ENCODE peak calls at places on chromosomes 3 and 15, in six cellular contexts. I is pancreas, P is Peyer's patch, S is heart right ventricle, L is stomach, K is esophagus squamous epithelium. D is an unnamed sample. For H3K36me3 and H3K4me1, the result is how much of the 10 kb centered on the place peaks cover.

GRCh38 chr3:155753038-155753647 is 8.3 kb upstream of the PLCH1 start:
- DNase-seq in L (no peak), S (no peak), K (no peak), P (no peak), I (no peak), D (no peak)

GRCh38 chr3:120039642-120040610 is 54.3 kb downstream of the GSK3B start:
- DNase-seq in K (no peak), P (no peak), S (no peak), L (no peak), I (no peak), D (no peak)

GRCh38 chr3:135516143-135516542 is 449.4 kb upstream of the PPP2R3A start:
- DNase-seq in K (no peak), I (no peak), L (no peak), S (no peak), P (no peak), D (no peak)

GRCh38 chr15:80861776-80862175 is 82.6 kb downstream of the CEMIP start:
- DNase-seq in P (no peak), L (no peak), I (no peak), S (peak), K (no peak), D (no peak)

GRCh38 chr3:50336452-50337174 is 4.0 kb downstream of the RASSF1 start:
- DNase-seq in S (no peak), P (no peak), K (no peak), L (peak), I (no peak), D (no peak)

GRCh38 chr15:44781128-44781810 is 44.9 kb downstream of the TRIM69 start:
- DNase-seq in L (no peak), P (no peak), K (no peak), S (no peak), I (no peak), D (no peak)

GRCh38 chr15:49906976-49907375 is 212.1 kb downstream of the ATP8B4 start:
- DNase-seq in S (no peak), P (no peak), L (no peak), I (no peak), K (no peak), D (no peak)

GRCh38 chr3:161203485-161204098 is 17.5 kb upstream of the NMD3 start:
- DNase-seq in I (no peak), S (no peak), K (no peak), L (no peak), P (no peak), D (no peak)

GRCh38 chr15:76533060-76533955 is 196.7 kb downstream of the ISL2 start:
- DNase-seq in K (no peak), I (no peak), P (no peak), S (no peak), L (no peak), D (no peak)

GRCh38 chr15:78085928-78086327 is 6.4 kb upstream of the SH2D7 start:
- DNase-seq in I (no peak), S (no peak), P (no peak), K (no peak), L (no peak), D (no peak)

GRCh38 chr3:127857270-127857801 is 35.0 kb upstream of the MGLL start:
- DNase-seq in P (no peak), I (no peak), K (no peak), L (no peak), S (no peak), D (no peak)

GRCh38 chr15:70950953-70951352 is 58.3 kb downstream of the LRRC49 start:
- DNase-seq in I (no peak), P (no peak), S (no peak), K (no peak), L (no peak), D (no peak)

GRCh38 chr3:72547183-72547582 is 301.1 kb downstream of the SHQ1 start:
- DNase-seq in S (no peak), L (no peak), P (no peak), K (no peak), I (no peak), D (no peak)

GRCh38 chr15:44501768-44502366 is 35.1 kb upstream of the EIF3J start:
- DNase-seq in I (no peak), S (no peak), P (no peak), L (no peak), K (no peak), D (no peak)

GRCh38 chr3:47444103-47444502 is 31.6 kb downstream of the SCAP start:
- DNase-seq in P (no peak), S (no peak), K (no peak), I (no peak), L (no peak), D (no peak)

GRCh38 chr3:46666471-46666845 is 27.0 kb downstream of the ALS2CL start:
- DNase-seq in S (peak), P (peak), L (peak), I (peak), K (no peak), D (no peak)

GRCh38 chr15:31398677-31399260 is 72.1 kb downstream of the KLF13 start:
- DNase-seq in P (peak), S (no peak), I (no peak), K (no peak), L (no peak), D (no peak)

GRCh38 chr3:117910820-117911524 is 1123.7 kb downstream of the IGSF11 start:
- DNase-seq in L (peak), S (no peak), K (no peak), P (no peak), I (peak), D (no peak)

GRCh38 chr15:36886135-36887011 is 214.0 kb downstream of the MEIS2 start:
- DNase-seq in S (no peak), P (no peak), L (no peak), I (no peak), K (no peak), D (no peak)

GRCh38 chr15:59002418-59002859 is 15.0 kb downstream of the RNF111 start:
- DNase-seq in S (no peak), K (no peak), P (no peak), I (no peak), L (no peak), D (no peak)

GRCh38 chr15:44545934-44546802 is 9.2 kb downstream of the EIF3J start:
- DNase-seq in L (no peak), I (no peak), S (peak), P (no peak), K (no peak), D (no peak)

GRCh38 chr3:52052831-52053306 is 3.5 kb downstream of the DUSP7 start:
- DNase-seq in I (peak), K (peak), P (peak), L (peak), S (peak), D (peak)

GRCh38 chr3:189494632-189495031 is 136.6 kb upstream of the TP63 start:
- DNase-seq in I (no peak), S (no peak), L (no peak), K (no peak), P (no peak), D (no peak)

GRCh38 chr3:63295806-63296205 is 17.7 kb downstream of the SYNPR start:
- DNase-seq in K (no peak), I (peak), L (peak), P (no peak), S (no peak), D (no peak)

GRCh38 chr15:77944002-77944867 is 133.3 kb downstream of the TBC1D2B start:
- DNase-seq in L (peak), S (peak), P (peak), I (peak), K (peak), D (peak)

GRCh38 chr3:9397911-9398714 is 698 bp downstream of the SETD5 start:
- DNase-seq in S (peak), K (no peak), L (peak), P (peak), I (peak), D (peak)

GRCh38 chr15:59247364-59247763 is 40.7 kb downstream of the LDHAL6B start:
- DNase-seq in I (peak), P (peak), L (peak), K (no peak), S (peak), D (peak)

GRCh38 chr15:65423977-65424679 is 1.4 kb upstream of the IGDCC4 start:
- DNase-seq in K (no peak), S (no peak), L (no peak), I (no peak), P (no peak), D (no peak)

GRCh38 chr15:85453144-85453872 is 72.9 kb downstream of the AKAP13 start:
- DNase-seq in K (no peak), I (no peak), S (no peak), P (no peak), L (no peak), D (no peak)

GRCh38 chr3:127759826-127760225 is 62.5 kb downstream of the MGLL start:
- DNase-seq in S (no peak), K (no peak), L (no peak), I (no peak), P (no peak), D (no peak)

GRCh38 chr15:63442080-63442479 is 60.4 kb upstream of the CA12 start:
- DNase-seq in K (no peak), S (no peak), L (no peak), I (no peak), P (no peak), D (no peak)

GRCh38 chr3:78668302-78668701 is 1099.5 kb downstream of the ROBO1 start:
- DNase-seq in P (no peak), K (no peak), S (no peak), L (no peak), I (no peak), D (no peak)

GRCh38 chr3:145357453-145357852 is 803.5 kb downstream of the PLOD2 start:
- DNase-seq in K (no peak), S (no peak), I (no peak), P (no peak), L (no peak), D (no peak)

GRCh38 chr3:38805765-38806386 is 10.1 kb downstream of the SCN10A start:
- DNase-seq in L (no peak), P (peak), K (no peak), S (peak), I (peak), D (no peak)

GRCh38 chr3:186464424-186465093 is 79.6 kb downstream of the CRYGS start:
- DNase-seq in I (no peak), S (no peak), K (no peak), L (no peak), P (no peak), D (no peak)

GRCh38 chr3:111863942-111864341 is 4.9 kb downstream of the PHLDB2 start:
- DNase-seq in L (no peak), K (no peak), P (no peak), S (peak), I (no peak), D (no peak)

GRCh38 chr15:33864360-33865075 is 103.8 kb upstream of the CHRM5 start:
- DNase-seq in K (no peak), L (no peak), P (no peak), S (no peak), I (no peak), D (no peak)

GRCh38 chr3:108047987-108048386 is 42.8 kb downstream of the CD47 start:
- DNase-seq in S (no peak), L (no peak), P (no peak), K (no peak), I (no peak), D (no peak)

GRCh38 chr3:108053025-108053424 is 37.8 kb downstream of the CD47 start:
- DNase-seq in P (no peak), K (no peak), I (peak), L (peak), S (no peak), D (no peak)

GRCh38 chr3:108054935-108055334 is 35.9 kb downstream of the CD47 start:
- DNase-seq in L (no peak), S (no peak), I (no peak), P (no peak), K (no peak), D (no peak)

GRCh38 chr3:108055931-108056330 is 34.9 kb downstream of the CD47 start:
- DNase-seq in K (no peak), L (no peak), I (no peak), P (no peak), S (no peak), D (no peak)

GRCh38 chr3:108051005-108051404 is 39.8 kb downstream of the CD47 start:
- DNase-seq in L (no peak), K (no peak), I (no peak), P (no peak), S (no peak), D (no peak)
- H3K36me3 ChIP-seq in L (half or more), K (under half), I (under half), P (under half), S (half or more), D (under half)

GRCh38 chr15:99108993-99109392 is 4.1 kb downstream of the SYNM start:
- DNase-seq in L (no peak), K (no peak), S (no peak), I (no peak), P (no peak), D (no peak)
- H3K27ac ChIP-seq in L (peak), K (peak), S (peak), I (no peak), P (peak), D (peak)

DNA sequence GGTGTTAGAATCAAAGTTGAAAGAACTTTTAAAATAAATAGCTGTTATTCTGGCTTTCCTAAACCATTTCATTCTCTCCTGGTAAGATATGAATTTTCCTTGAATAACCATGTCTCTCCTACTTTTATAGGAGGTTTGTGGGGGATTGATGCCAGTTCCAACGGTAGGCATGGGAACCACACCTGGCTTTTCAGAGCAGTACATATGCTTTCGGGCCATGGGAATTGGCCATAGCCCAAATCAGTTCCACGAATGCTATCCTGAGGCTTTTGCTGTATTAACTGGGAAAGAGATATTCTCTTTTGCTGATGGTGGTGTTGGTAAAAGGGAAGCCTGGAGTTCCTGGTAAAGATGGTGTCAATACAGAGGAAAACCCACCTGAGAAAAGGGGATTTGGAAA is 396.2 kb upstream of the ZNF385D start:
- DNase-seq in L (no peak), I (no peak), S (no peak), P (no peak), K (no peak), D (no peak)
- H3K4me1 ChIP-seq in L (under half), I (under half), S (under half), P (under half), K (under half), D (under half)

DNA sequence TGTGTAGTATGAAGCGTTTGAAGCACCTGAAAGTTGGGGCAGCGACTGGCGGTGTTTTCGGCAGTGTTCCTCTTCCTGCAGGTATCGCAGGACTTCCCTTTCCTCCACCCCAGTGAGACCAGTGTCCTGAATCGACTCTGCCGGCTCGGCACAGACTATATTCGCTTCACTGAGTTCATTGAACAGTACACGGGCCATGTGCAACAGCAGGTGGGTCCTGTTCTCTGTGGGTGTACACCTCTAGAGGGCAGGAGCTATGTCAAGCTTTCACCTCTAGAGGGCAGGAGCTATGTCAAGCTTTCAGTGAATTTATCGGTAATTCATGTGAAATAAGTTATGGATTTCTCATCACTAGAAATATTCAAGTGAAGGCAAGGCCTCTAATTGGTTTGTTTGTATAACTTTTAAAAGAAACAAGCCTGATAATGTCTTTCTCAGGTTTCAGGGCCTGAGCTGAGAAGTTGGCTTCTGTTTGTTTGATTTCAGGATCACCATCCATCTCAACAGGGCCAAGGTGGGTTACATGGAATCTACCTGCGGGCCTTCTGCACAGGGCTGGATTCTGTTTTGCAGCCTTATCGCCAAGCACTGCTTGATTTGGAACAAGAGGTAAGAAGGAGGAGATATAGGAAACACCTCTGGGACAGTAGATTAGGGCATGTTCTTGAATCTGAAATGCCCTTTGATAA is 5.3 kb downstream of the TUBGCP4 start:
- DNase-seq in S (no peak), P (peak), I (no peak), K (no peak), L (no peak), D (no peak)
- H3K36me3 ChIP-seq in S (under half), P (under half), I (under half), K (under half), L (under half), D (under half)

GRCh38 chr3:105399062-105399461 is 32.4 kb downstream of the ALCAM start:
- DNase-seq in I (no peak), L (no peak), P (no peak), S (no peak), K (no peak), D (no peak)

GRCh38 chr3:105401254-105401653 is 34.5 kb downstream of the ALCAM start:
- DNase-seq in L (no peak), S (no peak), P (no peak), I (no peak), K (no peak), D (no peak)

GRCh38 chr3:105401691-105402149 is 35.0 kb downstream of the ALCAM start:
- DNase-seq in S (no peak), I (no peak), L (no peak), K (no peak), P (no peak), D (no peak)

GRCh38 chr3:105399611-105400010 is 32.9 kb downstream of the ALCAM start:
- DNase-seq in S (no peak), P (no peak), L (no peak), K (no peak), I (no peak), D (no peak)

GRCh38 chr3:105402287-105402801 is 35.6 kb downstream of the ALCAM start:
- DNase-seq in L (no peak), I (no peak), K (no peak), S (no peak), P (no peak), D (no peak)
- H3K27ac ChIP-seq in L (no peak), I (no peak), K (no peak), S (no peak), P (no peak), D (no peak)

GRCh38 chr3:66493464-66494099 is 7.2 kb downstream of the LRIG1 start:
- DNase-seq in I (no peak), P (peak), L (no peak), S (no peak), K (no peak), D (no peak)
- H3K4me1 ChIP-seq in I (half or more), P (under half), L (half or more), S (half or more), K (under half), D (half or more)

DNA sequence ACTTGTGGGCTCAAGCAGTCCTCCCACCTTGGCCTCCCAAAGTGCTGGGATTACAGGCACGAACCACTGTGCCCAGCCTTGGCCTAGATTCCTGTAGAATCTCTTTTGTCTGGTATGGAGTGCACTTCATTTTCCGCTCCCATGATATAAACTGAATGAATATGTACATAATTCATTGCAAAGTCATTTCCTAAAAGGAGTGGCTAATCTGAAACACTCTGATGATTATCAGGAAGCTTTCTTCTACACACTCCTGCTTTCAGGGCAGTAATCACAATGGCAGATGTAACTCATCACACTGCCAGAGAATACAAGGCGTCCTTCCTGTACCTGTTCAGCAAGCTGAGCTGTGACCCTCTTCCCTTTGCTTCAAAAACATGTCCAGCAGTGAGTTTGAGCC is 28.6 kb downstream of the RLBP1 start:
- DNase-seq in P (no peak), K (no peak), S (no peak), I (no peak), L (no peak), D (no peak)
- H3K36me3 ChIP-seq in P (under half), K (under half), S (half or more), I (under half), L (half or more), D (half or more)

GRCh38 chr3:49219132-49219531 is 47.7 kb downstream of the KLHDC8B start:
- DNase-seq in S (no peak), P (peak), L (no peak), I (no peak), K (no peak), D (no peak)
- H3K27ac ChIP-seq in S (peak), P (peak), L (peak), I (peak), K (peak), D (no peak)